ENCODE peak calls at places on chromosomes 6 and 20, in ten cellular contexts. S is colonic mucosa, H is tibial artery, L is pancreas, E is lower lobe of right lung, I is tibial nerve, Y is esophagus squamous epithelium, F is fibroblast of lung, Q is HCT116, X is ovary. Z is an unnamed sample. For H3K4me1, the result is how much of the 10 kb centered on the place peaks cover.

GRCh38 chr20:21052241-21052640 is 53.9 kb downstream of the LINC00237 start:
- DNase-seq in X (no peak), E (no peak), Q (no peak), S (no peak), L (no peak), F (no peak), H (no peak), Y (no peak), I (no peak), Z (no peak)

GRCh38 chr20:18739785-18740184 is 73.8 kb upstream of the SCP2D1 start:
- DNase-seq in I (peak), F (peak), H (no peak), X (peak), Y (no peak), E (no peak), Q (no peak), L (no peak), S (peak), Z (no peak)

GRCh38 chr20:3798908-3799248 is 2.8 kb downstream of the CDC25B start:
- DNase-seq in E (peak), F (no peak), H (no peak), L (no peak), S (no peak), X (no peak), Q (no peak), I (no peak), Y (no peak), Z (no peak)

GRCh38 chr6:117206522-117206921 is 58.8 kb upstream of the VGLL2 start:
- DNase-seq in H (no peak), E (no peak), X (no peak), F (no peak), Y (no peak), Q (no peak), I (no peak), S (no peak), L (no peak), Z (no peak)

GRCh38 chr6:108763931-108764579 is 84.2 kb upstream of the ARMC2 start:
- DNase-seq in E (no peak), L (no peak), F (no peak), S (no peak), H (no peak), Y (no peak), X (no peak), Q (no peak), I (no peak), Z (no peak)

GRCh38 chr6:152954443-152954842 is 28.4 kb downstream of the FBXO5 start:
- DNase-seq in F (no peak), Q (no peak), S (no peak), L (no peak), Y (no peak), X (no peak), I (no peak), H (no peak), E (no peak), Z (no peak)

GRCh38 chr6:47525330-47526057 is 47.9 kb downstream of the CD2AP start:
- DNase-seq in S (no peak), Q (no peak), L (no peak), I (no peak), E (no peak), H (no peak), F (no peak), Y (no peak), X (no peak), Z (no peak)

GRCh38 chr6:68279793-68280557 is 355.1 kb upstream of the ADGRB3 start:
- DNase-seq in Y (no peak), H (no peak), I (no peak), S (no peak), X (no peak), Q (no peak), F (peak), E (peak), L (no peak), Z (no peak)

GRCh38 chr20:20139403-20139802 is 87.1 kb downstream of the CFAP61 start:
- DNase-seq in Y (no peak), E (no peak), X (no peak), Q (no peak), I (no peak), F (no peak), L (no peak), S (no peak), H (no peak), Z (no peak)

DNA sequence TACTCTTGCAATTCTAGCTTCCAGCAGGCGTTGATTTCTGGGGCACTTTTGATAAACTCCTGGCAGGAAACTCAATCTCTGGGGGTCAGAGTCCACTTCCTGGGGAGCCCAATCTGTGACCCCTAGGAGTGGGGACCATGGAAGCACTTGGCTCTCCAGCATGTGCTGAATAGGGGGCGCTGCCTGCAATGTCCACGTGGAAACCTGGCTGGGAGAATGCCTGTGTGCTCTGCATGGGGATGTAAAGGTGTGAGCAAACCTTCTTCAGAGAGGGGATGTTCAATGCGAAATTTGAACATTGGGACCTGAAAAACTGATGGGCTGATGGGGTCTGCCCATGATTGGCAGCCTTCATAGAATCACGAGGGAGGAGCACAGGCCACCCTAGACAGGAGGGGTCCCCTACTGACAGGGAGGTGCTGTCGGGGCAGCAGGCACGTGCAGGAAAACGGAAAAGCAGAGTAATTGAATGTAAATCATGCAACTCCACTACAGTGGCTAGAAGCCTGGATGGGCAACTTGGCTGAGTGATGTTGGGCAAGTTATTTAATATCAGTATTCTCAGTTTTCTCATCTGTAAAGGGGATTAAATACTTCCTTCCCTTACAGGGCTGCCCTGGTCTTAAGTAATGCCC is 47.8 kb downstream of the CEP43 start:
- DNase-seq in L (no peak), Q (no peak), H (no peak), I (no peak), F (no peak), S (no peak), Y (no peak), E (no peak), X (no peak), Z (no peak)
- TF ChIP-seq CTCF in L (no peak), Q (no peak), H (no peak), I (no peak), F (no peak), S (no peak), Y (no peak), E (no peak), X (no peak), Z (no peak)

DNA sequence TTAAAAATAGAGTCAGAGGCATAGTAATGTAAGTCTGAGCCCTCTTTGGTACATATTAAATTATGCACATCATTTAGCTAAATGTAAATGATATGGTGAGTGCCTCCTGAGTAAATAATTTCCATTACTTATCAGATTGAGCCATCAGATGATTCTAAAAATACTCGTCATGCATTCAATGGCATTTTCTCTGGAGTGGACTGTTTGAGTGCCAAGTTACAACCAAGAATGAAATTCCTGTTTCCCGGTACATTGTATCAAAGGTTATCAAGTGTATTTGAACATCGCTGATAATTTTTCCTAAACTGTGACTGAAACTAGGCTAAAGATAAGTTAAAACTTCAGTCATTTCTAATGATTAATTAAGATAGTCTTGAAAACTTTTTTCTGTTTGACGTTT is 81.0 kb downstream of the AKAP7 start:
- DNase-seq in I (no peak), E (no peak), Y (no peak), L (no peak), F (peak), Q (no peak), S (no peak), H (no peak), X (no peak), Z (no peak)
- H3K27ac ChIP-seq in I (no peak), E (no peak), Y (no peak), L (no peak), F (no peak), Q (no peak), S (no peak), H (no peak), X (no peak), Z (no peak)

GRCh38 chr6:144338474-144338873 is 53.3 kb downstream of the UTRN start:
- DNase-seq in E (no peak), H (no peak), S (no peak), Q (no peak), I (no peak), L (no peak), X (no peak), Y (no peak), F (no peak), Z (no peak)

GRCh38 chr6:144338951-144339681 is 54.0 kb downstream of the UTRN start:
- DNase-seq in S (no peak), I (no peak), E (no peak), H (no peak), X (no peak), F (no peak), Q (no peak), L (no peak), Y (no peak), Z (no peak)

GRCh38 chr6:144341831-144342527 is 56.8 kb downstream of the UTRN start:
- DNase-seq in Q (no peak), E (no peak), F (no peak), H (no peak), L (no peak), X (no peak), Y (no peak), I (no peak), S (peak), Z (no peak)

GRCh38 chr6:144340541-144341371 is 55.6 kb downstream of the UTRN start:
- DNase-seq in Y (no peak), X (no peak), I (no peak), H (no peak), F (no peak), E (no peak), L (no peak), Q (no peak), S (no peak), Z (no peak)

GRCh38 chr6:144339859-144340452 is 54.8 kb downstream of the UTRN start:
- DNase-seq in E (no peak), Q (no peak), I (no peak), F (no peak), L (no peak), Y (no peak), H (no peak), S (peak), X (no peak), Z (no peak)
- H3K4me1 ChIP-seq in E (half or more), Q (under half), I (half or more), F (under half), L (under half), Y (under half), H (half or more), S (under half), X (under half), Z (under half)

DNA sequence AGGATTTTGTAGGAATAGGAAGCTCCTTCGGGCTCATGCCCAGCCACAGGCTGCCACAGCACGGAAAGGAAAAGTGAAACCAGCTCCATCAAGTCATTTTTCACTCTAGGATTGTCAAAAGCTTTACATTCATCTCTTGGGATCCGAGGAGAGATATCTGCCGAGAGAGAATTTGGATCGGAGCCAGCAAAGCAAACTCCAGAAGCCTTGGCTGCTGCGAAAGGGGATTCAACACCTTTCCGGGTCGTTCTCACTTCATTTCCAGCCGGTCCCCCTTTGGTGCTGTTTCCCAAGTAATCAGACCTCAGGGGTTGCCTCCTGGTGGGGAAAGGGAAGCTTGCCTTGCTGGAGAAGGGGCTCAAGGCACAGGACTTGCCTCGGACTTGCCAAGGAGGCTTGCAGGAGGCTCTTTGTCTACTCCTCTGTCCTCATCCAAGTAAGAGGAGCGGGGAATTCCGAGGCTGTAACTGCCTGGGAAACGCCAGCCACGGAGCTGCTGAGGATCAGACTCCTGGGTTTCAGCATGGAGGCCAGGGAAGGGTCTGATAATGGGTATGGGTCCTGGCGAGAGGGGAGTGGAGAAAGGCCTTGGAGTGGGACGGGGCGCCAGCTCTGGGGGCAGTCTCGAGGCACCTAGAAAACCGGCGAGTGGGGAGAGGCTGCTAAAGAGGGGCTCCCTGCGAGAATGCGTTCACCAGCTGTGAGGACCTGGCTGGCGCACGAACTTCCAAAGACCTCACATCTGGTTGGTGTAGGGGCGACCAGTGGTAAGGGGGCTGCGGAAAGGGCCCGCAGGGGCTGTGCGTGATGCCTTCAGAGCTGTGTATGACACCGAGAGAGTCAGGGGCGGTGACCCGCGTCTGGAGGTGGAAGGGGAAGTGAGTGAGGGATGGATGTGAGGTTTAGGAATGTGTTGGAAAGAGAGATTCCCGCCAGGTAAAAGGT is 702 bp downstream of the ETV7 start:
- DNase-seq in S (peak), F (peak), L (peak), I (peak), Y (no peak), H (no peak), E (peak), Q (no peak), X (peak), Z (no peak)
- TF ChIP-seq CTCF in S (no peak), F (peak), L (no peak), I (no peak), Y (no peak), H (peak), E (no peak), Q (peak), X (no peak), Z (no peak)

DNA sequence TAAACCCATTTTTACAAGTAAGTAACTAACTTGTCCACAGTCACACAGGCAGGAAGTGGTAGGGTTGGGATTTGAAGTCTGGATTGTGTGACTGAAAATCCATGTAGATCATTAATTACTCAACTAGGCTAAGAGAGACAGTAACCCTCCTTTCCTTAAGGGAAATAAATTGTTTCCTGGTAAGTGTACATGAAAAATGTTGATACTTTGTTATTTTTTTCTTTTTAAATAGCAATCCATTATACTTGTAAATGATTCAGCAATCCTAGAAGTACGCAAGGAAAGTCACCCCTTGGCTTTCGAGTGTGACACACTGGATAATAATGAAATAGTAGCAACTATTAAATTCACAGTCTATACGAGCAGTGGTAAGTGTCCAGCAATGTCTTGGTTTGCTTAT is 11.6 kb downstream of the SPACA1 start:
- DNase-seq in Q (no peak), Y (no peak), X (no peak), E (no peak), F (peak), I (no peak), H (no peak), L (no peak), S (no peak), Z (no peak)
- H3K27ac ChIP-seq in Q (no peak), Y (no peak), X (no peak), E (no peak), F (no peak), I (no peak), H (no peak), L (no peak), S (no peak), Z (no peak)